ENCODE peak calls at places on chromosomes 7 and 10, in six cellular contexts. One of them, this sample, is unnamed.

GRCh38 chr10:31190488-31190887 is 128.5 kb upstream of the ZEB1 start:
- DNase-seq in activated T-cell treated with anti-CD3 and anti-CD28 coated beads, Interleukin-2, amount 50 U/mL, for 24 hours: no peak
- DNase-seq in stimulated activated CD4-positive, alpha-beta T cell treated with anti-CD3 and anti-CD28 coated beads, Interleukin-2, amount 100 ng/mL, for 24 hours: no peak
- DNase-seq in astrocyte of the spinal cord: no peak
- DNase-seq in NAMALWA: no peak
- DNase-seq in islet precursor cell: no peak
- DNase-seq in this sample: no peak

GRCh38 chr7:100489824-100490223 is 6.1 kb downstream of the NYAP1 start:
- DNase-seq in islet precursor cell: peak; percentile 94
- DNase-seq in astrocyte of the spinal cord: peak; percentile 91
- DNase-seq in NAMALWA: peak; percentile 96
- DNase-seq in stimulated activated CD4-positive, alpha-beta T cell treated with anti-CD3 and anti-CD28 coated beads, Interleukin-2, amount 100 ng/mL, for 24 hours: peak; percentile 43
- DNase-seq in activated T-cell treated with anti-CD3 and anti-CD28 coated beads, Interleukin-2, amount 50 U/mL, for 24 hours: no peak
- DNase-seq in this sample: peak; percentile 57

GRCh38 chr7:114939484-114940097 is 17.7 kb downstream of the MDFIC start:
- DNase-seq in astrocyte of the spinal cord: no peak
- DNase-seq in stimulated activated CD4-positive, alpha-beta T cell treated with anti-CD3 and anti-CD28 coated beads, Interleukin-2, amount 100 ng/mL, for 24 hours: no peak
- DNase-seq in activated T-cell treated with anti-CD3 and anti-CD28 coated beads, Interleukin-2, amount 50 U/mL, for 24 hours: no peak
- DNase-seq in NAMALWA: peak; percentile 26
- DNase-seq in islet precursor cell: no peak
- DNase-seq in this sample: no peak

GRCh38 chr10:66671562-66671961 is 254.3 kb upstream of the LRRTM3 start:
- DNase-seq in islet precursor cell: no peak
- DNase-seq in stimulated activated CD4-positive, alpha-beta T cell treated with anti-CD3 and anti-CD28 coated beads, Interleukin-2, amount 100 ng/mL, for 24 hours: no peak
- DNase-seq in astrocyte of the spinal cord: no peak
- DNase-seq in activated T-cell treated with anti-CD3 and anti-CD28 coated beads, Interleukin-2, amount 50 U/mL, for 24 hours: no peak
- DNase-seq in NAMALWA: no peak
- DNase-seq in this sample: no peak

GRCh38 chr7:132256721-132257212 is 319.5 kb downstream of the PLXNA4 start:
- DNase-seq in activated T-cell treated with anti-CD3 and anti-CD28 coated beads, Interleukin-2, amount 50 U/mL, for 24 hours: no peak
- DNase-seq in stimulated activated CD4-positive, alpha-beta T cell treated with anti-CD3 and anti-CD28 coated beads, Interleukin-2, amount 100 ng/mL, for 24 hours: no peak
- DNase-seq in NAMALWA: no peak
- DNase-seq in islet precursor cell: peak; percentile 33
- DNase-seq in astrocyte of the spinal cord: no peak
- DNase-seq in this sample: no peak

GRCh38 chr7:118169146-118169545 is 14.8 kb upstream of the LSM8 start:
- DNase-seq in NAMALWA: no peak
- DNase-seq in stimulated activated CD4-positive, alpha-beta T cell treated with anti-CD3 and anti-CD28 coated beads, Interleukin-2, amount 100 ng/mL, for 24 hours: no peak
- DNase-seq in astrocyte of the spinal cord: no peak
- DNase-seq in islet precursor cell: no peak
- DNase-seq in activated T-cell treated with anti-CD3 and anti-CD28 coated beads, Interleukin-2, amount 50 U/mL, for 24 hours: no peak
- DNase-seq in this sample: no peak

GRCh38 chr10:31999836-32000235 is 56.4 kb downstream of the KIF5B start:
- DNase-seq in stimulated activated CD4-positive, alpha-beta T cell treated with anti-CD3 and anti-CD28 coated beads, Interleukin-2, amount 100 ng/mL, for 24 hours: no peak
- DNase-seq in astrocyte of the spinal cord: no peak
- DNase-seq in NAMALWA: no peak
- DNase-seq in islet precursor cell: no peak
- DNase-seq in activated T-cell treated with anti-CD3 and anti-CD28 coated beads, Interleukin-2, amount 50 U/mL, for 24 hours: no peak
- DNase-seq in this sample: no peak

GRCh38 chr7:148664319-148664718 is 34.4 kb upstream of the CUL1 start:
- DNase-seq in islet precursor cell: no peak
- DNase-seq in activated T-cell treated with anti-CD3 and anti-CD28 coated beads, Interleukin-2, amount 50 U/mL, for 24 hours: no peak
- DNase-seq in stimulated activated CD4-positive, alpha-beta T cell treated with anti-CD3 and anti-CD28 coated beads, Interleukin-2, amount 100 ng/mL, for 24 hours: no peak
- DNase-seq in NAMALWA: no peak
- DNase-seq in astrocyte of the spinal cord: peak; percentile 79
- DNase-seq in this sample: no peak

GRCh38 chr7:70389752-70390151 is 742.2 kb upstream of the GALNT17 start:
- DNase-seq in NAMALWA: no peak
- DNase-seq in activated T-cell treated with anti-CD3 and anti-CD28 coated beads, Interleukin-2, amount 50 U/mL, for 24 hours: no peak
- DNase-seq in stimulated activated CD4-positive, alpha-beta T cell treated with anti-CD3 and anti-CD28 coated beads, Interleukin-2, amount 100 ng/mL, for 24 hours: no peak
- DNase-seq in islet precursor cell: no peak
- DNase-seq in astrocyte of the spinal cord: no peak
- DNase-seq in this sample: no peak

GRCh38 chr10:99782447-99783286 is at the start of gene ABCC2:
- DNase-seq in stimulated activated CD4-positive, alpha-beta T cell treated with anti-CD3 and anti-CD28 coated beads, Interleukin-2, amount 100 ng/mL, for 24 hours: no peak
- DNase-seq in NAMALWA: no peak
- DNase-seq in astrocyte of the spinal cord: no peak
- DNase-seq in islet precursor cell: no peak
- DNase-seq in activated T-cell treated with anti-CD3 and anti-CD28 coated beads, Interleukin-2, amount 50 U/mL, for 24 hours: no peak
- DNase-seq in this sample: no peak

GRCh38 chr10:46223064-46223480 is 63.7 kb upstream of the ANTXRL start:
- DNase-seq in stimulated activated CD4-positive, alpha-beta T cell treated with anti-CD3 and anti-CD28 coated beads, Interleukin-2, amount 100 ng/mL, for 24 hours: peak; percentile 45
- DNase-seq in islet precursor cell: peak; percentile 29
- DNase-seq in NAMALWA: peak; percentile 45
- DNase-seq in astrocyte of the spinal cord: no peak
- DNase-seq in activated T-cell treated with anti-CD3 and anti-CD28 coated beads, Interleukin-2, amount 50 U/mL, for 24 hours: peak; percentile 35
- DNase-seq in this sample: no peak

This sample was measured in activated naive CD8-positive, alpha-beta T cell treated with anti-CD3 and anti-CD28 coated beads for 36 hours.